ENCODE peak calls at places on chromosomes 12 and 14, in four cellular contexts. One of them, this sample, is unnamed.
A peak's percentile ranks its signal among the peaks of the same experiment; 100 is the strongest.

GRCh38 chr14:33477752-33478151 is 473.1 kb downstream of the EGLN3 start:
- DNase-seq in fibroblast of lung: no peak
- DNase-seq in PC-3: no peak
- DNase-seq in K562: no peak
- DNase-seq in this sample: no peak

GRCh38 chr12:119990382-119990874 is 1.4 kb downstream of the BICDL1 start:
- DNase-seq in fibroblast of lung: no peak
- DNase-seq in PC-3: no peak
- DNase-seq in K562: no peak
- DNase-seq in this sample: no peak

GRCh38 chr12:104796475-104796862 is 161.6 kb downstream of the SLC41A2 start:
- DNase-seq in fibroblast of lung: no peak
- DNase-seq in PC-3: no peak
- DNase-seq in K562: no peak
- DNase-seq in this sample: no peak

GRCh38 chr14:69999246-69999645 is 120.0 kb downstream of the SMOC1 start:
- DNase-seq in fibroblast of lung: peak; percentile 97
- DNase-seq in PC-3: peak; percentile 66
- DNase-seq in K562: no peak
- DNase-seq in this sample: peak; percentile 42

GRCh38 chr12:16606201-16606849 is 363 bp upstream of the LMO3 start:
- DNase-seq in fibroblast of lung: peak; percentile 37
- DNase-seq in PC-3: peak; percentile 25
- DNase-seq in K562: no peak
- DNase-seq in this sample: peak; percentile 68

GRCh38 chr12:2273288-2273687 is 220.5 kb downstream of the CACNA1C start:
- DNase-seq in fibroblast of lung: peak; percentile 58
- DNase-seq in PC-3: no peak
- DNase-seq in K562: no peak
- DNase-seq in this sample: peak; percentile 80

GRCh38 chr12:68111995-68112394 is 47.5 kb downstream of the IFNG start:
- DNase-seq in fibroblast of lung: no peak
- DNase-seq in PC-3: no peak
- DNase-seq in K562: no peak
- DNase-seq in this sample: no peak

GRCh38 chr12:10722905-10723866 is at the start of gene YBX3:
- DNase-seq in fibroblast of lung: peak; percentile 88
- DNase-seq in PC-3: peak; percentile 77
- DNase-seq in K562: peak; percentile 43
- DNase-seq in this sample: peak; percentile 89

GRCh38 chr14:46325157-46325556 is 326.4 kb downstream of the RPL10L start:
- DNase-seq in fibroblast of lung: no peak
- DNase-seq in PC-3: no peak
- DNase-seq in K562: no peak
- DNase-seq in this sample: no peak

GRCh38 chr14:72451081-72451972 is 442.6 kb downstream of the DPF3 start:
- DNase-seq in fibroblast of lung: peak; percentile 9
- DNase-seq in PC-3: no peak
- DNase-seq in K562: no peak
- DNase-seq in this sample: no peak

GRCh38 chr14:96265387-96265786 is 9.4 kb downstream of the BDKRB1 start:
- DNase-seq in fibroblast of lung: peak; percentile 51
- DNase-seq in PC-3: no peak
- DNase-seq in K562: no peak
- DNase-seq in this sample: no peak

GRCh38 chr12:12466157-12466556 is 96.5 kb downstream of the DUSP16 start:
- DNase-seq in fibroblast of lung: no peak
- DNase-seq in PC-3: no peak
- DNase-seq in K562: no peak
- DNase-seq in this sample: no peak

GRCh38 chr12:14841761-14842160 is 1.6 kb downstream of the ART4 start:
- DNase-seq in fibroblast of lung: peak; percentile 28
- DNase-seq in PC-3: peak; percentile 79
- DNase-seq in K562: no peak
- DNase-seq in this sample: peak; percentile 61

GRCh38 chr12:49955899-49956662 is 5.5 kb downstream of the AQP2 start:
- DNase-seq in fibroblast of lung: no peak
- DNase-seq in PC-3: no peak
- DNase-seq in K562: no peak
- DNase-seq in this sample: no peak

GRCh38 chr14:83713736-83714135 is 1816.2 kb upstream of the FLRT2 start:
- DNase-seq in fibroblast of lung: no peak
- DNase-seq in PC-3: no peak
- DNase-seq in K562: no peak
- DNase-seq in this sample: no peak

GRCh38 chr12:82673698-82674097 is 13.0 kb upstream of the TMTC2 start:
- DNase-seq in fibroblast of lung: no peak
- DNase-seq in PC-3: no peak
- DNase-seq in K562: no peak
- DNase-seq in this sample: no peak

GRCh38 chr14:23660290-23661226 is 24.4 kb downstream of the DHRS2 start:
- DNase-seq in fibroblast of lung: no peak
- DNase-seq in PC-3: no peak
- DNase-seq in K562: no peak
- DNase-seq in this sample: no peak

GRCh38 chr12:104462931-104463339 is 6.2 kb downstream of the CHST11 start:
- DNase-seq in fibroblast of lung: no peak
- DNase-seq in PC-3: no peak
- DNase-seq in K562: no peak
- DNase-seq in this sample: no peak

GRCh38 chr12:116604151-116604550 is 45.0 kb downstream of the MAP1LC3B2 start:
- DNase-seq in fibroblast of lung: no peak
- DNase-seq in PC-3: no peak
- DNase-seq in K562: no peak
- DNase-seq in this sample: peak; percentile 40

GRCh38 chr14:72128629-72129028 is 196.4 kb downstream of the RGS6 start:
- DNase-seq in fibroblast of lung: no peak
- DNase-seq in PC-3: peak; percentile 13
- DNase-seq in K562: no peak
- DNase-seq in this sample: no peak

GRCh38 chr14:51963164-51963733 is 26.1 kb upstream of the RTRAF start:
- DNase-seq in fibroblast of lung: peak; percentile 83
- DNase-seq in PC-3: no peak
- DNase-seq in K562: no peak
- DNase-seq in this sample: no peak

GRCh38 chr14:49858383-49858782 is 5.8 kb upstream of the NEMF start:
- DNase-seq in fibroblast of lung: no peak
- DNase-seq in PC-3: no peak
- DNase-seq in K562: no peak
- DNase-seq in this sample: no peak

GRCh38 chr12:78917513-78917912 is 52.9 kb downstream of the SYT1 start:
- DNase-seq in fibroblast of lung: no peak
- DNase-seq in PC-3: no peak
- DNase-seq in K562: no peak
- DNase-seq in this sample: no peak

DNA sequence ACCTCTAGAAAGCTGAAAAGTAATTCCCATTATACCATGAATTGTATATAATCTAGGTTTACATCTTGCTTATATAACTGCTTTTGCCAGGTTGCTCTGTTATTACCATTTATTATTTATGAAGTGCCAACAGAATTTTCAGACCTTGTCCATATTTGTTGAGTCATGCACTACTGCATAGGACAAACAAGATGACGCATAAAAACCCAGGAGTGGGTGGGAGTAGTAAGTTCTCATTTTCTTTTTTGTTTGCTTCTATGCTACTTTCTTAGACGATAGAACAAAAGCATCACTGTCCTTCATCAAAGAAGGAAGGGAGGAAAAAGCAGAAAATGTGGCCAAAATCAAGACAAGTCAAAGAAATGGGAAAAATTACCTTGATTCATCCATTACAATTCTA is 119.0 kb upstream of the RASSF8 start:
- DNase-seq in fibroblast of lung: peak; percentile 72
- DNase-seq in PC-3: peak; percentile 98
- DNase-seq in K562: no peak
- DNase-seq in this sample: peak; percentile 61
- H2AFZ ChIP-seq in fibroblast of lung: no peak overlapping the region
- H2AFZ ChIP-seq in PC-3: peak overlapping the region; percentile 6
- H2AFZ ChIP-seq in K562: no peak overlapping the region
- H2AFZ ChIP-seq in this sample: peak overlapping the region; percentile 24

GRCh38 chr14:36509056-36509917 is 10.7 kb downstream of the NKX2-1 start:
- DNase-seq in fibroblast of lung: no peak
- DNase-seq in PC-3: no peak
- DNase-seq in K562: no peak
- DNase-seq in this sample: no peak
- TF ChIP-seq EZH2 in fibroblast of lung: no peak
- TF ChIP-seq EZH2 in PC-3: no peak
- TF ChIP-seq EZH2 in K562: no peak
- TF ChIP-seq EZH2 in this sample: no peak

GRCh38 chr12:124510301-124510970 is 57.0 kb downstream of the NCOR2 start:
- DNase-seq in fibroblast of lung: no peak
- DNase-seq in PC-3: peak; percentile 22
- DNase-seq in K562: no peak
- DNase-seq in this sample: no peak
- H4K20me1 ChIP-seq in fibroblast of lung: no peaks in the 10 kb centered on the region
- H4K20me1 ChIP-seq in PC-3: peaks cover 16% of the 10 kb centered on the region
- H4K20me1 ChIP-seq in K562: peaks cover 68% of the 10 kb centered on the region
- H4K20me1 ChIP-seq in this sample: no peaks in the 10 kb centered on the region

DNA sequence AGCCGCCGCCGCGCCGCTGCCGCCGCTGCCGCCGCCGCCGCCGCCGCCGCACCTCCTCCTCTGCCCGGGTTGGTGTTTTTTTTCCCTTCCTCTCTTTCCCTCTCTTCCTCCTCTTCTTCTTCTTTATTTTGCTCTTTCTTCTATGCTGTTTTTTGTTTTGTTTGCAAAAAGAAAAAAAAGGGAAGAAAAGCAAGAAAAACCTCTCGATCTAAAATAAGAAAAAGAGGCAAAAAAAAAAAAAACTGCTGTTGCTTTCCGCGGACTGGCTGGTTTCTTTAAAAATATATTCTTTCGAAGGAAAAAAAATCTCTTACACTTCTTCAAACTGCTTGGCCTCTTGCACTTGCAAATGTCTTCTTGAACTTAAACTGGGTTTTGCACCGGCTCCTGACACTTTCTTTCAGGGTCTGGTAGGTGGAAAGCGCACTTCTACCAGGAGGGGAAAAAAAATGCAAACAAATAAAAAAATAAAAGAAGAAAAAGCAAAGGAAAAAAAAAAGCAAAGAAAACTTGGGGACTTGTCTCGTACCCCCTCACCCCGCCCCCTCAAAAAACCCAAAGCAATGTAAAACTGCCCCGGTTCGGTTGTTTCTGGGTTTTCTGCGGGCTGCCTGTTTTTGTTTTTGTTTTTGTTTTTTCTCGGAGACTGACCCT is 582 bp downstream of the BCL11B start:
- DNase-seq in fibroblast of lung: no peak
- DNase-seq in PC-3: no peak
- DNase-seq in K562: no peak
- DNase-seq in this sample: no peak
- H2AFZ ChIP-seq in fibroblast of lung: no peak overlapping the region
- H2AFZ ChIP-seq in PC-3: peak overlapping the region; percentile 59
- H2AFZ ChIP-seq in K562: no peak overlapping the region
- H2AFZ ChIP-seq in this sample: peak overlapping the region; percentile 73

DNA sequence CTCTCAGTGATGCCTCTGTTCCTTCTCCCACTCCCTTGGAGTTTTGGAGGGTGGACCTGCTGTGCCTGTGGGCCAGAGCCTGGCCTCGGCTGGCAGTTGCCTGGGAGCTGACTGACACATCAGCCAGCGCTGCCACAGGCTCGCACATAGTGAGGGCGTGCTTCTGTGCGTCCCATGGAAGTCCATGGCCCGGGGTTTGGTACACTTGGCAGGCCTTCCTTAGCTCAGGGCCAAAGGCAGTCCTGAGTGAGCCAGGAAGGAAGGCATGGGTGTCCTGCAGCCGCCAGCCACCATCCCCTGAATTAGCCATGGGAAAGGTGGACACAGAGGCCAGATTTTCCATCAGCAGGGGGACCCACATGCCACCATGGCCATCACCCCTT is 1.1 kb upstream of the DEGS2 start:
- DNase-seq in fibroblast of lung: no peak
- DNase-seq in PC-3: no peak
- DNase-seq in K562: no peak
- DNase-seq in this sample: no peak
- TF ChIP-seq EZH2 in fibroblast of lung: no peak
- TF ChIP-seq EZH2 in PC-3: no peak
- TF ChIP-seq EZH2 in K562: no peak
- TF ChIP-seq EZH2 in this sample: no peak

GRCh38 chr12:89682284-89682683 is 26.4 kb downstream of the ATP2B1 start:
- DNase-seq in fibroblast of lung: no peak
- DNase-seq in PC-3: no peak
- DNase-seq in K562: no peak
- DNase-seq in this sample: no peak

GRCh38 chr12:89685363-89685972 is 23.2 kb downstream of the ATP2B1 start:
- DNase-seq in fibroblast of lung: no peak
- DNase-seq in PC-3: no peak
- DNase-seq in K562: no peak
- DNase-seq in this sample: no peak

GRCh38 chr12:89686311-89686710 is 22.3 kb downstream of the ATP2B1 start:
- DNase-seq in fibroblast of lung: no peak
- DNase-seq in PC-3: no peak
- DNase-seq in K562: no peak
- DNase-seq in this sample: no peak

GRCh38 chr12:89680409-89680808 is 28.2 kb downstream of the ATP2B1 start:
- DNase-seq in fibroblast of lung: no peak
- DNase-seq in PC-3: no peak
- DNase-seq in K562: no peak
- DNase-seq in this sample: no peak

DNA sequence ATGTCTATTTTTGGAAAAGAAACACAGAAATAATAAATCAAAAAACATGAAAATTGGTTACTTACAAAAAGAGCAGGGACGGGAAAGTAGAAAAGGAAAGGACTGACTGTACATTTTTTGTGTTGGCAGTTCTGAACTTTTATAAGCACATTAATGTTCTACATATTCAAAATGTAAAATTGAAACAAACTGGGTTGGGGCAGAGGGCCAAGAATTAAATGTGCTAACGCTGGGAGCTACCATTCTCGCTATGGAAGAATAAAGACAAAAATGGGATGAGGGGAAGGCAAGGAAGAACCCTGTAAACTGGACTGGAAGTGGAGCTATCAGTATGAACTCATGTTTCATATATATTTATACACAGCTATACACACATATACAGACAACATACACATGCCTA is 24.5 kb downstream of the ATP2B1 start:
- DNase-seq in fibroblast of lung: no peak
- DNase-seq in PC-3: no peak
- DNase-seq in K562: no peak
- DNase-seq in this sample: no peak
- H4K20me1 ChIP-seq in fibroblast of lung: no peaks in the 10 kb centered on the region
- H4K20me1 ChIP-seq in PC-3: peaks cover 48% of the 10 kb centered on the region
- H4K20me1 ChIP-seq in K562: no peaks in the 10 kb centered on the region
- H4K20me1 ChIP-seq in this sample: peaks cover 13% of the 10 kb centered on the region

GRCh38 chr12:101592931-101593330 is 1.8 kb upstream of the MYBPC1 start:
- DNase-seq in fibroblast of lung: no peak
- DNase-seq in PC-3: no peak
- DNase-seq in K562: no peak
- DNase-seq in this sample: no peak
- H2AFZ ChIP-seq in fibroblast of lung: no peak overlapping the region
- H2AFZ ChIP-seq in PC-3: no peak overlapping the region
- H2AFZ ChIP-seq in K562: no peak overlapping the region
- H2AFZ ChIP-seq in this sample: no peak overlapping the region

GRCh38 chr14:104604461-104605449 is at the start of gene TMEM179:
- DNase-seq in fibroblast of lung: no peak
- DNase-seq in PC-3: peak; percentile 16
- DNase-seq in K562: peak; percentile 81
- DNase-seq in this sample: peak; percentile 35
- TF ChIP-seq EZH2 in fibroblast of lung: no peak
- TF ChIP-seq EZH2 in PC-3: no peak
- TF ChIP-seq EZH2 in K562: no peak
- TF ChIP-seq EZH2 in this sample: no peak